ENCODE peak calls at places on chromosomes 2 and 18, in seven cellular contexts. N, L, A, D, Z, U and X are unnamed samples. For H3K27me3, the result is how much of the 10 kb centered on the place peaks cover.

GRCh38 chr18:8379187-8379941 is 229.9 kb upstream of the RAB12 start:
- DNase-seq in N (no peak), L (no peak), A (no peak), D (no peak), Z (no peak), U (no peak), X (no peak)

GRCh38 chr2:98445167-98445522 is 487 bp downstream of the INPP4A start:
- DNase-seq in N (no peak), L (no peak), A (no peak), D (peak), Z (no peak), U (no peak), X (no peak)

GRCh38 chr18:21865043-21865442 is 124.5 kb downstream of the MIB1 start:
- DNase-seq in N (no peak), L (no peak), A (no peak), D (no peak), Z (no peak), U (no peak), X (no peak)

GRCh38 chr2:10414000-10414451 is 34.1 kb downstream of the ODC1 start:
- DNase-seq in N (no peak), L (no peak), A (no peak), D (no peak), Z (no peak), U (no peak), X (no peak)

GRCh38 chr2:102041351-102041750 is 49.6 kb downstream of the IL1R2 start:
- DNase-seq in N (no peak), L (no peak), A (no peak), D (no peak), Z (no peak), U (no peak), X (no peak)

GRCh38 chr2:207078186-207078798 is 87.5 kb downstream of the KLF7 start:
- DNase-seq in N (no peak), L (no peak), A (no peak), D (no peak), Z (no peak), U (no peak), X (no peak)

GRCh38 chr2:64463784-64464183 is 9.8 kb downstream of the LGALSL start:
- DNase-seq in N (no peak), L (no peak), A (no peak), D (no peak), Z (no peak), U (no peak), X (no peak)

GRCh38 chr2:241992753-241993152 is 123.2 kb downstream of the RTP5 start:
- DNase-seq in N (no peak), L (no peak), A (peak), D (no peak), Z (no peak), U (no peak), X (no peak)

GRCh38 chr2:10924441-10924840 is 12.7 kb downstream of the KCNF1 start:
- DNase-seq in N (no peak), L (no peak), A (no peak), D (no peak), Z (peak), U (no peak), X (no peak)

GRCh38 chr18:72762505-72763122 is 105.2 kb downstream of the NETO1 start:
- DNase-seq in N (no peak), L (peak), A (no peak), D (peak), Z (no peak), U (no peak), X (no peak)

GRCh38 chr2:75844651-75845050 is 133.9 kb upstream of the GCFC2 start:
- DNase-seq in N (no peak), L (no peak), A (no peak), D (no peak), Z (no peak), U (no peak), X (no peak)

GRCh38 chr18:48923746-48924580 is 26.8 kb downstream of the SMAD7 start:
- DNase-seq in N (no peak), L (no peak), A (no peak), D (peak), Z (no peak), U (no peak), X (no peak)

GRCh38 chr2:20208487-20208882 is 16.4 kb downstream of the SDC1 start:
- DNase-seq in N (no peak), L (no peak), A (no peak), D (no peak), Z (no peak), U (no peak), X (no peak)

GRCh38 chr18:26549103-26549485 is 741 bp upstream of the KCTD1 start:
- DNase-seq in N (no peak), L (peak), A (no peak), D (peak), Z (peak), U (peak), X (peak)

GRCh38 chr2:165197346-165197745 is 6.5 kb downstream of the SCN3A start:
- DNase-seq in N (no peak), L (no peak), A (no peak), D (no peak), Z (no peak), U (no peak), X (no peak)

GRCh38 chr2:127479866-127480743 is 46.2 kb downstream of the IWS1 start:
- DNase-seq in N (no peak), L (peak), A (no peak), D (no peak), Z (no peak), U (no peak), X (no peak)

GRCh38 chr2:96097951-96098823 is 18.2 kb downstream of the ADRA2B start:
- DNase-seq in N (no peak), L (no peak), A (peak), D (peak), Z (peak), U (no peak), X (peak)

GRCh38 chr2:170695546-170695925 is 19.6 kb upstream of the SP5 start:
- DNase-seq in N (no peak), L (no peak), A (no peak), D (no peak), Z (no peak), U (no peak), X (no peak)

GRCh38 chr2:170696006-170696405 is 19.1 kb upstream of the SP5 start:
- DNase-seq in N (no peak), L (no peak), A (no peak), D (no peak), Z (no peak), U (no peak), X (no peak)

GRCh38 chr2:170703776-170704476 is 11.2 kb upstream of the SP5 start:
- DNase-seq in N (no peak), L (peak), A (no peak), D (no peak), Z (no peak), U (no peak), X (no peak)

GRCh38 chr2:170696948-170697347 is 18.2 kb upstream of the SP5 start:
- DNase-seq in N (no peak), L (no peak), A (no peak), D (no peak), Z (no peak), U (no peak), X (no peak)

GRCh38 chr2:170701011-170701410 is 14.1 kb upstream of the SP5 start:
- DNase-seq in N (no peak), L (no peak), A (no peak), D (no peak), Z (no peak), U (no peak), X (no peak)
- H3K27me3 ChIP-seq in N (under half), L (under half), A (under half), D (under half), Z (under half), U (under half), X (under half)

DNA sequence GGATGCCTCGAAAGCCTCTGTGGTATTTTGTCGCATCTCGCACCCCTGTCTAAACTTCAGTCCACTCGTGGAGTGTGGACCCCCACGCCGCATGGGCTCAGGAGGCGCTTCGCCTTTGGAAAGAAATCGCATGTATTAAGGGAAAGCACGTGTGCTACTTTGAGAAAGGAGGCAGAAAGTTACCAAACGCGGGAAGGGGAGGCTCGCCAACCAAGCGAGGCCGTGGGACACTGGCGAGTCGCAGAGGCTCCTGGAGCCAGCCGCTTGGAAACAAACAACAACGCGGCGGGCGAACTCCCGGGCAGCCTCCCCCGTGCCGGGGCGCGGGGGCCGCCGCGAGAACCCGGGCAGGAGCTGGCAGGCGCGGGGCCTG is 455 bp upstream of the AGAP1 start:
- DNase-seq in N (no peak), L (no peak), A (no peak), D (no peak), Z (peak), U (no peak), X (no peak)
- H3K4me3 ChIP-seq in N (no peak), L (peak), A (peak), D (no peak), Z (peak), U (peak), X (peak)

GRCh38 chr2:105382177-105382576 is 16.7 kb downstream of the FHL2 start:
- DNase-seq in N (no peak), L (no peak), A (no peak), D (no peak), Z (no peak), U (no peak), X (no peak)
- TF ChIP-seq CTCF in N (no peak), L (no peak), A (no peak), D (no peak), Z (no peak), U (no peak), X (no peak)

GRCh38 chr2:177056540-177056939 is 156.1 kb upstream of the HNRNPA3 start:
- DNase-seq in N (no peak), L (peak), A (no peak), D (no peak), Z (peak), U (no peak), X (no peak)

DNA sequence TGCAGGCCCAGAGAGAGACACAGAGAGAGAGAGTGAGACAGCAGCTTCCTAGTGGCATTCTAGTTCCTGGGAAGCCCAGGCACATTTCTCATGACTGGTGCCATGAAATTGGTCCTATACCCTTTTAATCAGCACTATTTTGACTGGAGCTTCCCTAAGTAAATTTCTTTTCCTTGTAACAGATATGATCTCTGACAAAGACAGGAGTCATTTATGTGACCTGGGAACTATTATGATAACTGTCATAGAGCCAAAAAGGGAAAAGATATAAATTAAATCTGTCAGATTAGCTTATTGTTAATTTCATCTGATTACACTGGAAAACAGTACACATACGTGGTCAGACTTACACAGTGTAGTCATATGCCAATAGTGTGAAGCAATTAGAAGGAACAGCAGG is 161.3 kb upstream of the HNRNPA3 start:
- DNase-seq in N (no peak), L (no peak), A (no peak), D (no peak), Z (no peak), U (no peak), X (no peak)
- H3K27me3 ChIP-seq in N (under half), L (under half), A (under half), D (under half), Z (under half), U (under half), X (under half)

GRCh38 chr2:172098650-172099471 is 3.8 kb downstream of the DLX2 start:
- DNase-seq in N (peak), L (peak), A (no peak), D (no peak), Z (peak), U (no peak), X (no peak)

GRCh38 chr2:172101008-172101706 is 1.5 kb downstream of the DLX2 start:
- DNase-seq in N (no peak), L (peak), A (no peak), D (no peak), Z (no peak), U (no peak), X (no peak)

GRCh38 chr2:172100080-172101007 is 2.4 kb downstream of the DLX2 start:
- DNase-seq in N (no peak), L (peak), A (no peak), D (no peak), Z (no peak), U (no peak), X (no peak)

GRCh38 chr2:172098287-172098649 is 4.4 kb downstream of the DLX2 start:
- DNase-seq in N (no peak), L (peak), A (no peak), D (no peak), Z (no peak), U (no peak), X (no peak)

GRCh38 chr2:172099472-172100079 is 3.1 kb downstream of the DLX2 start:
- DNase-seq in N (no peak), L (no peak), A (no peak), D (no peak), Z (no peak), U (no peak), X (no peak)
- H3K4me3 ChIP-seq in N (no peak), L (peak), A (peak), D (no peak), Z (peak), U (no peak), X (no peak)